ENCODE peak calls at places on chromosomes 4 and X, in four cellular contexts. W, K, C and F are unnamed samples.

GRCh38 chr4:176261481-176261880 is 7.5 kb downstream of the ASB5 start:
- DNase-seq in W (no peak), K (no peak), C (no peak), F (no peak)

GRCh38 chrX:139388234-139388633 is 142.3 kb upstream of the F9 start:
- DNase-seq in W (no peak), K (no peak), C (no peak), F (no peak)

GRCh38 chr4:101921370-101921769 is 130.8 kb downstream of the BANK1 start:
- DNase-seq in W (peak), K (no peak), C (no peak), F (no peak)

GRCh38 chrX:154458116-154458953 is at the start of gene PLXNA3:
- DNase-seq in W (no peak), K (no peak), C (no peak), F (no peak)

GRCh38 chr4:103400405-103400804 is 202.3 kb upstream of the CENPE start:
- DNase-seq in W (no peak), K (no peak), C (no peak), F (peak)

GRCh38 chr4:96170198-96170597 is 330.3 kb downstream of the PDHA2 start:
- DNase-seq in W (no peak), K (no peak), C (peak), F (no peak)

GRCh38 chr4:185781555-185782215 is 30.3 kb downstream of the SORBS2 start:
- DNase-seq in W (no peak), K (no peak), C (no peak), F (no peak)

GRCh38 chrX:49761481-49761880 is 65.7 kb upstream of the PAGE1 start:
- DNase-seq in W (no peak), K (no peak), C (no peak), F (no peak)

GRCh38 chr4:53654300-53654758 is 63.0 kb upstream of the LNX1 start:
- DNase-seq in W (peak), K (no peak), C (no peak), F (no peak)

GRCh38 chr4:3268395-3269104 is 19.6 kb downstream of the MSANTD1 start:
- DNase-seq in W (no peak), K (no peak), C (no peak), F (no peak)

GRCh38 chrX:130826249-130826648 is 76.8 kb downstream of the ENOX2 start:
- DNase-seq in W (no peak), K (no peak), C (no peak), F (no peak)

GRCh38 chrX:1075741-1076140 is 136.7 kb downstream of the CRLF2 start:
- DNase-seq in W (no peak), K (no peak), C (no peak), F (no peak)